ENCODE peak calls at places on chromosome 7, in eight cellular contexts. E, K, F, N, A, U, M and L are unnamed samples.
A peak's percentile ranks its signal among the peaks of the same experiment; 100 is the strongest.

GRCh38 chr7:94056796-94057207 is 52.6 kb upstream of the BET1 start:
- DNase-seq in E (no peak), K (no peak), F (no peak), N (peak; percentile 91), A (no peak), U (no peak), M (no peak), L (no peak)

GRCh38 chr7:148697256-148697841 is 1.4 kb upstream of the CUL1 start:
- DNase-seq in E (peak; percentile 33), K (no peak), F (no peak), N (no peak), A (peak; percentile 20), U (no peak), M (peak; percentile 12), L (peak; percentile 27)

GRCh38 chr7:100803398-100804161 is 23.7 kb downstream of the EPHB4 start:
- DNase-seq in E (no peak), K (peak; percentile 85), F (no peak), N (no peak), A (no peak), U (peak; percentile 90), M (no peak), L (peak; percentile 79)

GRCh38 chr7:24945899-24946298 is 34.1 kb downstream of the OSBPL3 start:
- DNase-seq in E (no peak), K (no peak), F (no peak), N (no peak), A (no peak), U (no peak), M (no peak), L (no peak)

GRCh38 chr7:105065104-105065503 is 51.1 kb downstream of the KMT2E start:
- DNase-seq in E (no peak), K (no peak), F (no peak), N (no peak), A (no peak), U (no peak), M (no peak), L (no peak)

GRCh38 chr7:87599336-87599735 is 1.3 kb downstream of the ABCB1 start:
- DNase-seq in E (peak; percentile 60), K (no peak), F (no peak), N (no peak), A (no peak), U (peak; percentile 7), M (no peak), L (no peak)

GRCh38 chr7:137266764-137267163 is 76.8 kb downstream of the PTN start:
- DNase-seq in E (no peak), K (no peak), F (no peak), N (no peak), A (no peak), U (peak; percentile 15), M (no peak), L (no peak)

GRCh38 chr7:49800031-49800430 is 26.6 kb downstream of the VWC2 start:
- DNase-seq in E (no peak), K (no peak), F (no peak), N (no peak), A (no peak), U (no peak), M (no peak), L (no peak)

GRCh38 chr7:97872025-97872669 is at the start of gene ASNS:
- DNase-seq in E (peak; percentile 82), K (peak; percentile 89), F (peak; percentile 81), N (peak; percentile 55), A (peak; percentile 86), U (peak; percentile 95), M (peak; percentile 67), L (peak; percentile 91)

GRCh38 chr7:79282051-79282694 is 171.3 kb downstream of the MAGI2 start:
- DNase-seq in E (no peak), K (peak; percentile 82), F (no peak), N (no peak), A (no peak), U (peak; percentile 60), M (no peak), L (no peak)

GRCh38 chr7:47074702-47075153 is 507.2 kb downstream of the TNS3 start:
- DNase-seq in E (no peak), K (no peak), F (no peak), N (no peak), A (no peak), U (peak; percentile 41), M (no peak), L (no peak)

GRCh38 chr7:141441837-141442627 is 109.2 kb upstream of the AGK start:
- DNase-seq in E (no peak), K (no peak), F (no peak), N (no peak), A (no peak), U (no peak), M (no peak), L (no peak)